ENCODE peak calls at places on chromosome 1, in seven cellular contexts. N, S, Q, P, O, W and T are unnamed samples.

GRCh38 chr1:218991089-218991488 is 182.6 kb upstream of the LYPLAL1 start:
- DNase-seq in N (no peak), Q (no peak), P (no peak), W (no peak), S (no peak), O (no peak), T (no peak)

GRCh38 chr1:203545032-203545816 is 51.3 kb downstream of the OPTC start:
- DNase-seq in S (no peak), N (no peak), Q (no peak), O (no peak), W (no peak), P (no peak), T (no peak)

GRCh38 chr1:43965316-43965715 is 4.5 kb upstream of the DPH2 start:
- DNase-seq in Q (no peak), W (no peak), O (no peak), N (no peak), P (no peak), S (no peak), T (no peak)

GRCh38 chr1:23644555-23644866 is 47.1 kb upstream of the RPL11 start:
- DNase-seq in P (no peak), S (no peak), O (no peak), N (no peak), Q (no peak), W (no peak), T (no peak)

GRCh38 chr1:147622731-147623130 is 47.6 kb downstream of the ACP6 start:
- DNase-seq in S (no peak), W (no peak), O (no peak), N (no peak), Q (peak; percentile 58), P (no peak), T (no peak)

GRCh38 chr1:215082532-215083407 is at the start of gene KCNK2:
- DNase-seq in W (no peak), Q (peak; percentile 72), N (peak; percentile 56), S (peak; percentile 75), P (peak; percentile 34), O (peak; percentile 25), T (peak; percentile 72)

GRCh38 chr1:1020000-1020404 is at the start of gene AGRN:
- DNase-seq in P (peak; percentile 4), S (peak; percentile 45), N (peak; percentile 42), O (no peak), W (peak; percentile 73), Q (peak; percentile 92), T (peak; percentile 95)

GRCh38 chr1:150881331-150882070 is 5.1 kb upstream of the ARNT start:
- DNase-seq in O (peak; percentile 96), W (no peak), N (peak; percentile 98), S (no peak), P (no peak), Q (peak; percentile 83), T (no peak)

GRCh38 chr1:228050571-228051181 is 31.8 kb upstream of the ARF1 start:
- DNase-seq in P (peak; percentile 0), N (no peak), S (no peak), W (no peak), Q (no peak), O (no peak), T (peak; percentile 18)

GRCh38 chr1:27515626-27516025 is 25.7 kb upstream of the WASF2 start:
- DNase-seq in N (no peak), Q (no peak), S (no peak), W (no peak), O (no peak), P (no peak), T (no peak)

GRCh38 chr1:165403835-165404482 is 41.0 kb downstream of the RXRG start:
- DNase-seq in O (peak; percentile 65), W (peak; percentile 2), P (peak; percentile 56), Q (peak; percentile 32), N (no peak), S (peak; percentile 78), T (peak; percentile 75)

GRCh38 chr1:24111264-24111997 is 504 bp downstream of the MYOM3 start:
- DNase-seq in P (no peak), S (no peak), N (no peak), Q (peak; percentile 53), W (no peak), O (no peak), T (peak; percentile 56)

GRCh38 chr1:200075522-200075921 is 48.0 kb downstream of the NR5A2 start:
- DNase-seq in O (no peak), P (peak; percentile 6), S (peak; percentile 47), W (no peak), N (peak; percentile 8), Q (no peak), T (no peak)

GRCh38 chr1:172967936-172968335 is 82.8 kb downstream of the TNFSF18 start:
- DNase-seq in O (no peak), Q (no peak), S (no peak), P (no peak), W (no peak), N (no peak), T (no peak)

GRCh38 chr1:167726038-167726437 is 4.3 kb downstream of the MPZL1 start:
- DNase-seq in W (no peak), O (no peak), Q (no peak), N (no peak), P (peak; percentile 30), S (peak; percentile 15), T (no peak)

GRCh38 chr1:47491341-47491753 is 53.5 kb downstream of the FOXD2 start:
- DNase-seq in Q (no peak), P (peak; percentile 42), N (no peak), W (no peak), S (peak; percentile 24), O (no peak), T (no peak)

GRCh38 chr1:154433161-154433681 is 28.1 kb downstream of the IL6R start:
- DNase-seq in Q (no peak), N (no peak), W (no peak), O (peak; percentile 98), P (no peak), S (no peak), T (no peak)

GRCh38 chr1:246971322-246971721 is 36.5 kb downstream of the ZNF695 start:
- DNase-seq in W (peak; percentile 44), O (peak; percentile 59), S (peak; percentile 74), P (peak; percentile 57), Q (peak; percentile 30), N (peak; percentile 56), T (no peak)

GRCh38 chr1:54275349-54275748 is 75.4 kb downstream of the MRPL37 start:
- DNase-seq in O (peak; percentile 30), N (no peak), Q (peak; percentile 83), W (no peak), P (no peak), S (no peak), T (no peak)

GRCh38 chr1:15937706-15938168 is 38.2 kb downstream of the ZBTB17 start:
- DNase-seq in O (peak; percentile 26), W (no peak), S (peak; percentile 70), Q (no peak), N (peak; percentile 43), P (no peak), T (peak; percentile 88)

GRCh38 chr1:180926164-180926981 is 13.7 kb downstream of the KIAA1614 start:
- DNase-seq in S (no peak), O (no peak), W (peak; percentile 67), N (no peak), P (no peak), Q (peak; percentile 63), T (no peak)

GRCh38 chr1:205587576-205587975 is 44.2 kb downstream of the ELK4 start:
- DNase-seq in P (no peak), S (no peak), W (no peak), Q (no peak), N (no peak), O (no peak), T (no peak)

GRCh38 chr1:53075761-53076163 is 13.7 kb downstream of the PODN start:
- DNase-seq in W (no peak), O (no peak), Q (no peak), P (no peak), N (no peak), S (no peak), T (no peak)

GRCh38 chr1:247482747-247483146 is 24.8 kb upstream of the OR2B11 start:
- DNase-seq in P (no peak), N (no peak), W (no peak), O (peak; percentile 79), Q (no peak), S (no peak), T (no peak)

GRCh38 chr1:147452809-147453208 is 88.5 kb upstream of the BCL9 start:
- DNase-seq in P (no peak), W (no peak), O (no peak), N (no peak), S (no peak), Q (no peak), T (no peak)